ENCODE peak calls at places on chromosomes 4 and X, in ten cellular contexts. C is activated CD8-positive, alpha-beta T cell treated with anti-CD3 and anti-CD28 coated beads for 36 hours; N is A673; K is transverse colon; A is cardiac fibroblast; E is heart left ventricle; F is PC-3; M is natural killer cell; D is psoas muscle; Q is thoracic aorta. Z is an unnamed sample.
A peak's percentile ranks its signal among the peaks of the same experiment; 100 is the strongest.

GRCh38 chr4:46844325-46844917 is 64.6 kb downstream of the COX7B2 start:
- DNase-seq in E (no peak), Q (peak; percentile 6), K (peak; percentile 12), M (no peak), C (peak; percentile 79), F (peak; percentile 63), A (peak; percentile 76), N (peak; percentile 79), D (no peak), Z (peak; percentile 17)

GRCh38 chr4:76504613-76505465 is 69.8 kb downstream of the SHROOM3 start:
- DNase-seq in K (no peak), D (no peak), A (peak; percentile 79), M (no peak), F (peak; percentile 61), N (peak; percentile 58), E (no peak), Q (no peak), C (no peak), Z (peak; percentile 47)

GRCh38 chr4:87058272-87059073 is 123.7 kb downstream of the AFF1 start:
- DNase-seq in D (no peak), A (no peak), N (no peak), C (peak; percentile 74), E (peak; percentile 43), Q (no peak), K (no peak), M (no peak), F (peak; percentile 70), Z (no peak)

GRCh38 chrX:20171887-20172286 is 30.2 kb upstream of the EIF1AX start:
- DNase-seq in K (no peak), A (no peak), D (no peak), Q (no peak), C (no peak), N (no peak), E (no peak), F (no peak), M (no peak), Z (no peak)

GRCh38 chr4:119132306-119132705 is 3.3 kb upstream of the MYOZ2 start:
- DNase-seq in C (no peak), A (peak; percentile 71), M (no peak), K (no peak), Q (no peak), E (no peak), N (no peak), F (peak; percentile 23), D (no peak), Z (peak; percentile 26)

GRCh38 chr4:1516881-1517480 is 110.7 kb upstream of the NKX1-1 start:
- DNase-seq in F (no peak), M (no peak), D (peak; percentile 4), N (no peak), A (no peak), Q (no peak), E (no peak), K (no peak), C (no peak), Z (no peak)

GRCh38 chr4:74733760-74734159 is 60.6 kb downstream of the BTC start:
- DNase-seq in N (no peak), E (no peak), D (no peak), C (no peak), F (no peak), M (no peak), K (peak; percentile 20), A (no peak), Q (no peak), Z (no peak)

GRCh38 chr4:152245706-152246105 is 290.2 kb downstream of the FBXW7 start:
- DNase-seq in E (no peak), D (no peak), M (no peak), F (no peak), Q (no peak), C (no peak), N (peak; percentile 53), K (no peak), A (no peak), Z (peak; percentile 10)

GRCh38 chr4:55004831-55005230 is 120.6 kb downstream of the KDR start:
- DNase-seq in F (no peak), K (no peak), C (no peak), N (no peak), Q (no peak), E (no peak), M (no peak), A (peak; percentile 39), D (peak; percentile 21), Z (no peak)

GRCh38 chr4:48493485-48494100 is 3.5 kb downstream of the ZAR1 start:
- DNase-seq in E (no peak), Q (no peak), A (no peak), K (no peak), C (no peak), F (no peak), D (no peak), N (peak; percentile 21), M (no peak), Z (no peak)

GRCh38 chrX:29155286-29155685 is 568.0 kb downstream of the IL1RAPL1 start:
- DNase-seq in N (no peak), D (no peak), M (no peak), K (no peak), F (no peak), E (no peak), Q (no peak), C (no peak), A (no peak), Z (no peak)

GRCh38 chrX:23745786-23746185 is 2.7 kb upstream of the ACOT9 start:
- DNase-seq in K (no peak), D (no peak), E (no peak), N (no peak), Q (no peak), F (no peak), M (no peak), A (no peak), C (no peak), Z (no peak)

GRCh38 chrX:155070038-155070437 is 898 bp downstream of the CMC4 start:
- DNase-seq in D (no peak), N (no peak), E (no peak), Q (no peak), M (no peak), C (peak; percentile 10), A (no peak), F (no peak), K (no peak), Z (no peak)

GRCh38 chrX:152968193-152968592 is 25.7 kb downstream of the PNMA5 start:
- DNase-seq in Q (no peak), M (no peak), E (no peak), D (no peak), C (no peak), K (no peak), N (no peak), F (no peak), A (no peak), Z (no peak)

GRCh38 chr4:119039779-119040178 is 95.9 kb upstream of the MYOZ2 start:
- DNase-seq in E (no peak), K (no peak), M (no peak), C (peak; percentile 15), F (no peak), A (no peak), Q (no peak), D (no peak), N (no peak), Z (no peak)

GRCh38 chr4:23947826-23948225 is 58.0 kb upstream of the PPARGC1A start:
- DNase-seq in N (no peak), F (no peak), Q (no peak), K (no peak), C (no peak), M (no peak), D (no peak), A (no peak), E (no peak), Z (no peak)

GRCh38 chr4:148109216-148109615 is 333.0 kb downstream of the NR3C2 start:
- DNase-seq in M (no peak), A (no peak), N (no peak), Q (no peak), K (no peak), C (no peak), D (no peak), F (no peak), E (no peak), Z (no peak)
- TF ChIP-seq CTCF in M (no peak), A (no peak), N (no peak), Q (no peak), K (no peak), C (no peak), D (no peak), F (no peak), E (no peak), Z (no peak)

DNA sequence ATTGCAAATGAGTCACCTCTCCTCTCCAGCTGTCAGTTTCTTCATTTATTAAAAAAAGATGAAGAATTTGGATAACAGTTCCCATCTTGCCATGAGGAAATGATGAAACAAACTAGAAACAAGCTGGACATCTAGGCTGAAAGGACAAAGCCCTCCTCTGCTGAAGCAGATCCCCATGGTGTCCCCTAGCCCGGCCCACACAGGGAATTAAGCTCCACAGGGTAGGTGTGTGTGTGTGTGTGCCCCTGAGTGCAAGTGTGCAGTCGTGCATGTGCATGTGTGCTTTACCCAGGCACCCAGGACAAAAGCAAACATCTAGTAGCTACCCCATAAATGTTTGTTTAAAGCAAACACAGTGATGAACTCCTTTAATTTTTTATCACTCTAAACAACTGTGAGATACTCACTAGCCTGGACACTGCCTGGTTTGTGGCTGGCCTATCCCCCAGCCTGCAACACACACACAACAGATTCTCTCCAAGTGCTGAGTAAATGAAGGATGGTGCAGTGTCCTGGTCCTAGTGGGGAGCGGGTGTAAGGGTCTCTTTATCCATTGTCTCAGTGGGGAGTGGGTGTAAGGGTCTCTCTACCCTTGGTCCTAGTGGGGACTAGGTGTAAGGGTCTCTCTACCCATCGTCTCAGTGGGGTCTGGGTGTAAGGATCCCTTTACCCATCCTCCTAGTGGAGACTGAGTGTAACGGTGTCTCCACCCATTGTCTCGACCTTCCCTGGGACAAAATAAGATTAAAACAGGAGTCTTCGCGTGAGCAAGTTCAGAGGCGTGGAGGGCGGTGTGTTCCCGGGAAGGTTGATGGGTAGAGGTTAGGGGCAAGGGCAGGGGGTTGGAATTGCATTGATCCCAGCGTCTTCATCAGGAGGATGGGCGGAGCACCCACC is 688 bp upstream of the EVC start:
- DNase-seq in C (no peak), D (no peak), K (no peak), M (no peak), Q (no peak), A (peak; percentile 53), N (peak; percentile 54), F (peak; percentile 20), E (no peak), Z (no peak)
- TF ChIP-seq CTCF in C (no peak), D (no peak), K (peak; percentile 34), M (no peak), Q (peak; percentile 48), A (peak; percentile 50), N (peak; percentile 41), F (peak; percentile 40), E (no peak), Z (peak; percentile 74)

GRCh38 chr4:91422011-91422410 is 881.8 kb upstream of the GRID2 start:
- DNase-seq in E (no peak), N (no peak), A (no peak), K (no peak), F (no peak), Q (no peak), D (no peak), M (no peak), C (no peak), Z (no peak)
- TF ChIP-seq CTCF in E (no peak), N (no peak), A (no peak), K (no peak), F (no peak), Q (no peak), D (no peak), M (no peak), C (no peak), Z (no peak)

DNA sequence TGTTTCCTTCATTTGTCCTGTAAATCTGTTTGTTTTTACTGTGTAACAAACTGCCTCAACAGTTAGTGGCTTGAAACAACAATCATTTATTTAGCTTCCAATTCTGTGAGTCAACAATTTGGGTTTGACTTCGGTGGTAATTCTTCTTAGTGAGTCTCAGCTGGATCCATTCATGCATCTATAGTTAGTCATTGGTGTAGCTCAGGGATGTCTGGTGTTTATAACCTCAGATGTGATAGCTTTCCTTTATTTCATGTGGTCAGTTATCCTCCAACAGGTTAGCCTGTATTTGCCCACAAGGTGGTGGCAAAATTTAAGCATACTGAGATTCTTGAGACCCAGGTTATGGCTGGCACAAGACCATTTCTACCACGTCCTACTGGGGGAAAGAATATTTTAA is 1267.2 kb downstream of the RAPGEF2 start:
- DNase-seq in A (no peak), D (no peak), E (no peak), F (peak; percentile 58), M (no peak), C (no peak), Q (no peak), K (no peak), N (no peak), Z (no peak)
- TF ChIP-seq CTCF in A (no peak), D (no peak), E (no peak), F (peak; percentile 20), M (no peak), C (no peak), Q (no peak), K (no peak), N (no peak), Z (no peak)

Z was measured in HFFc6.